ENCODE peak calls at places on chromosomes 5 and 9, in seven cellular contexts. U is stimulated activated CD8-positive, alpha-beta memory T cell treated with anti-CD3 and anti-CD28 coated beads, Interleukin-7, amount 100 ng/mL, for 1 hour; D is heart right ventricle; H is HT-29; C is fibroblast of gingiva; G is aorta; K is anterior cingulate cortex. W is an unnamed sample.
A peak's percentile ranks its signal among the peaks of the same experiment; 100 is the strongest.

GRCh38 chr9:96618209-96619108 is 1.2 kb downstream of the CDC14B start:
- DNase-seq in U (no peak), D (peak; percentile 45), H (peak; percentile 72), C (peak; percentile 64), G (peak; percentile 91), K (peak; percentile 51), W (no peak)

GRCh38 chr5:180606215-180606785 is 15.0 kb upstream of the SCGB3A1 start:
- DNase-seq in U (no peak), D (peak; percentile 5), H (no peak), C (no peak), G (peak; percentile 54), K (no peak), W (no peak)

GRCh38 chr5:117953272-117953671 is 1035.1 kb downstream of the DTWD2 start:
- DNase-seq in U (no peak), D (no peak), H (no peak), C (no peak), G (no peak), K (no peak), W (no peak)

GRCh38 chr5:79001471-79001870 is 16.4 kb upstream of the ARSB start:
- DNase-seq in U (no peak), D (no peak), H (no peak), C (no peak), G (no peak), K (no peak), W (no peak)

GRCh38 chr9:97703437-97704326 is 6.5 kb upstream of the XPA start:
- DNase-seq in U (no peak), D (no peak), H (peak; percentile 73), C (peak; percentile 76), G (no peak), K (no peak), W (no peak)

GRCh38 chr9:134411451-134412297 is 85.4 kb downstream of the RXRA start:
- DNase-seq in U (no peak), D (peak; percentile 61), H (no peak), C (no peak), G (no peak), K (no peak), W (no peak)

GRCh38 chr9:36149197-36149596 is 12.7 kb downstream of the GLIPR2 start:
- DNase-seq in U (no peak), D (no peak), H (no peak), C (peak; percentile 36), G (no peak), K (no peak), W (no peak)

GRCh38 chr9:99368341-99369326 is 146.6 kb downstream of the SEC61B start:
- DNase-seq in U (no peak), D (peak; percentile 62), H (no peak), C (peak; percentile 98), G (peak; percentile 93), K (peak; percentile 33), W (no peak)

GRCh38 chr9:33453999-33454660 is 6.7 kb upstream of the AQP3 start:
- DNase-seq in U (no peak), D (no peak), H (no peak), C (no peak), G (no peak), K (no peak), W (no peak)

GRCh38 chr5:72859127-72859526 is 42.7 kb downstream of the TNPO1 start:
- DNase-seq in U (no peak), D (no peak), H (no peak), C (no peak), G (no peak), K (no peak), W (no peak)

W was measured in effector CD8-positive, alpha-beta T cell.